ENCODE peak calls at places on chromosomes 5 and 9, in four cellular contexts. M is aorta, N is A673, A is cardiac fibroblast. D is an unnamed sample.

GRCh38 chr5:72326298-72326649 is 6.1 kb downstream of the PTCD2 start:
- DNase-seq in M (no peak), N (no peak), A (no peak), D (no peak)

GRCh38 chr5:146520731-146521130 is 4.7 kb upstream of the GPR151 start:
- DNase-seq in M (no peak), N (no peak), A (no peak), D (no peak)

GRCh38 chr5:91052977-91053732 is 330.0 kb downstream of the ARRDC3 start:
- DNase-seq in M (no peak), N (peak; percentile 92), A (no peak), D (no peak)

GRCh38 chr5:43903129-43903528 is 300.1 kb downstream of the NNT start:
- DNase-seq in M (no peak), N (no peak), A (no peak), D (no peak)

GRCh38 chr9:37946971-37947370 is 43.0 kb upstream of the SLC25A51 start:
- DNase-seq in M (no peak), N (no peak), A (no peak), D (no peak)

GRCh38 chr5:55691265-55692105 is 20.6 kb downstream of the SLC38A9 start:
- DNase-seq in M (no peak), N (peak; percentile 77), A (peak; percentile 77), D (peak; percentile 75)

GRCh38 chr9:136532799-136533774 is 12.8 kb downstream of the NOTCH1 start:
- DNase-seq in M (no peak), N (no peak), A (no peak), D (no peak)

GRCh38 chr9:87238545-87238944 is 259.1 kb upstream of the DAPK1 start:
- DNase-seq in M (no peak), N (no peak), A (peak; percentile 51), D (no peak)

GRCh38 chr9:129273136-129273895 is 95.3 kb upstream of the IER5L start:
- DNase-seq in M (peak; percentile 12), N (no peak), A (no peak), D (no peak)

GRCh38 chr5:44919560-44919959 is 110.8 kb downstream of the MRPS30 start:
- DNase-seq in M (no peak), N (no peak), A (no peak), D (no peak)

GRCh38 chr9:92976436-92976835 is 29.1 kb downstream of the FGD3 start:
- DNase-seq in M (no peak), N (no peak), A (no peak), D (no peak)

GRCh38 chr9:30575691-30576090 is 1808.8 kb upstream of the ACO1 start:
- DNase-seq in M (no peak), N (no peak), A (no peak), D (no peak)

GRCh38 chr9:107637421-107638420 is 148.2 kb upstream of the KLF4 start:
- DNase-seq in M (peak; percentile 96), N (peak; percentile 54), A (peak; percentile 100), D (peak; percentile 99)

GRCh38 chr9:106405871-106406435 is 457.0 kb upstream of the ZNF462 start:
- DNase-seq in M (no peak), N (no peak), A (no peak), D (peak; percentile 1)

GRCh38 chr9:82810902-82811301 is 252.0 kb downstream of the RASEF start:
- DNase-seq in M (no peak), N (peak; percentile 4), A (no peak), D (peak; percentile 89)

GRCh38 chr9:17578911-17579793 is at the start of gene SH3GL2:
- DNase-seq in M (no peak), N (peak; percentile 8), A (peak; percentile 16), D (peak; percentile 20)

GRCh38 chr5:14269395-14269794 is 126.3 kb downstream of the TRIO start:
- DNase-seq in M (no peak), N (no peak), A (no peak), D (no peak)